ENCODE peak calls at places on chromosomes 16 and 17, in five cellular contexts. One of them, this sample, is unnamed.

GRCh38 chr16:89417352-89417751 is 73.0 kb downstream of the ANKRD11 start:
- DNase-seq in LNCaP clone FGC: no peak
- DNase-seq in neural crest cell: no peak
- DNase-seq in Daoy: no peak
- DNase-seq in non-pigmented ciliary epithelial cell: no peak
- DNase-seq in this sample: no peak

GRCh38 chr17:43860077-43860725 is 13.2 kb downstream of the CD300LG start:
- DNase-seq in neural crest cell: no peak
- DNase-seq in Daoy: no peak
- DNase-seq in non-pigmented ciliary epithelial cell: no peak
- DNase-seq in LNCaP clone FGC: no peak
- DNase-seq in this sample: no peak

GRCh38 chr16:86919531-86920305 is 341.4 kb downstream of the FOXL1 start:
- DNase-seq in Daoy: no peak
- DNase-seq in non-pigmented ciliary epithelial cell: no peak
- DNase-seq in neural crest cell: no peak
- DNase-seq in LNCaP clone FGC: no peak
- DNase-seq in this sample: no peak

GRCh38 chr16:50351116-50351515 is 17.7 kb downstream of the BRD7 start:
- DNase-seq in non-pigmented ciliary epithelial cell: no peak
- DNase-seq in neural crest cell: no peak
- DNase-seq in Daoy: no peak
- DNase-seq in LNCaP clone FGC: no peak
- DNase-seq in this sample: no peak

GRCh38 chr17:17106716-17107115 is 64.5 kb downstream of the MPRIP start:
- DNase-seq in neural crest cell: no peak
- DNase-seq in non-pigmented ciliary epithelial cell: no peak
- DNase-seq in Daoy: no peak
- DNase-seq in LNCaP clone FGC: no peak
- DNase-seq in this sample: no peak

GRCh38 chr17:8005951-8006730 is 3.7 kb downstream of the GUCY2D start:
- DNase-seq in neural crest cell: no peak
- DNase-seq in non-pigmented ciliary epithelial cell: no peak
- DNase-seq in LNCaP clone FGC: no peak
- DNase-seq in Daoy: no peak
- DNase-seq in this sample: no peak

GRCh38 chr16:86992587-86992986 is 324.6 kb downstream of the C16orf95 start:
- DNase-seq in LNCaP clone FGC: no peak
- DNase-seq in Daoy: no peak
- DNase-seq in neural crest cell: no peak
- DNase-seq in non-pigmented ciliary epithelial cell: no peak
- DNase-seq in this sample: no peak

GRCh38 chr17:1997146-1997586 is 28.0 kb downstream of the RTN4RL1 start:
- DNase-seq in Daoy: no peak
- DNase-seq in LNCaP clone FGC: peak
- DNase-seq in non-pigmented ciliary epithelial cell: no peak
- DNase-seq in neural crest cell: no peak
- DNase-seq in this sample: peak

GRCh38 chr16:52727878-52728277 is 180.9 kb upstream of the TOX3 start:
- DNase-seq in Daoy: no peak
- DNase-seq in LNCaP clone FGC: no peak
- DNase-seq in neural crest cell: no peak
- DNase-seq in non-pigmented ciliary epithelial cell: no peak
- DNase-seq in this sample: no peak

GRCh38 chr17:2396568-2397246 is 4.2 kb downstream of the MNT start:
- DNase-seq in non-pigmented ciliary epithelial cell: peak
- DNase-seq in LNCaP clone FGC: peak
- DNase-seq in neural crest cell: peak
- DNase-seq in Daoy: peak
- DNase-seq in this sample: peak

GRCh38 chr16:56424791-56425438 is 430 bp downstream of the AMFR start:
- DNase-seq in LNCaP clone FGC: no peak
- DNase-seq in neural crest cell: peak
- DNase-seq in non-pigmented ciliary epithelial cell: no peak
- DNase-seq in Daoy: no peak
- DNase-seq in this sample: no peak

GRCh38 chr16:31129568-31130335 is 5.8 kb downstream of the PRSS8 start:
- DNase-seq in Daoy: no peak
- DNase-seq in neural crest cell: no peak
- DNase-seq in LNCaP clone FGC: no peak
- DNase-seq in non-pigmented ciliary epithelial cell: no peak
- DNase-seq in this sample: no peak

GRCh38 chr16:48383877-48384304 is 1.3 kb downstream of the SIAH1 start:
- DNase-seq in neural crest cell: no peak
- DNase-seq in Daoy: no peak
- DNase-seq in non-pigmented ciliary epithelial cell: no peak
- DNase-seq in LNCaP clone FGC: peak
- DNase-seq in this sample: no peak

GRCh38 chr17:546456-546855 is 168.2 kb downstream of the VPS53 start:
- DNase-seq in neural crest cell: no peak
- DNase-seq in Daoy: no peak
- DNase-seq in LNCaP clone FGC: no peak
- DNase-seq in non-pigmented ciliary epithelial cell: no peak
- DNase-seq in this sample: no peak

GRCh38 chr16:12729448-12729847 is 74.2 kb downstream of the CPPED1 start:
- DNase-seq in non-pigmented ciliary epithelial cell: peak
- DNase-seq in neural crest cell: no peak
- DNase-seq in Daoy: peak
- DNase-seq in LNCaP clone FGC: no peak
- DNase-seq in this sample: no peak

GRCh38 chr17:17351901-17352781 is 49.0 kb downstream of the NT5M start:
- DNase-seq in LNCaP clone FGC: no peak
- DNase-seq in neural crest cell: no peak
- DNase-seq in non-pigmented ciliary epithelial cell: peak
- DNase-seq in Daoy: peak
- DNase-seq in this sample: no peak

GRCh38 chr17:7004398-7005253 is 7.8 kb upstream of the RNASEK start:
- DNase-seq in LNCaP clone FGC: peak
- DNase-seq in Daoy: peak
- DNase-seq in non-pigmented ciliary epithelial cell: no peak
- DNase-seq in neural crest cell: peak
- DNase-seq in this sample: peak

GRCh38 chr17:47009759-47010594 is 30.9 kb upstream of the RPRML start:
- DNase-seq in LNCaP clone FGC: no peak
- DNase-seq in neural crest cell: no peak
- DNase-seq in non-pigmented ciliary epithelial cell: no peak
- DNase-seq in Daoy: peak
- DNase-seq in this sample: no peak

GRCh38 chr16:83928341-83929055 is 24.5 kb upstream of the OSGIN1 start:
- DNase-seq in neural crest cell: no peak
- DNase-seq in Daoy: no peak
- DNase-seq in non-pigmented ciliary epithelial cell: no peak
- DNase-seq in LNCaP clone FGC: no peak
- DNase-seq in this sample: no peak

GRCh38 chr16:78060295-78060694 is 37.9 kb downstream of the CLEC3A start:
- DNase-seq in neural crest cell: no peak
- DNase-seq in LNCaP clone FGC: no peak
- DNase-seq in Daoy: no peak
- DNase-seq in non-pigmented ciliary epithelial cell: no peak
- DNase-seq in this sample: no peak

GRCh38 chr17:78132767-78133178 is 2.2 kb downstream of the TMC8 start:
- DNase-seq in Daoy: no peak
- DNase-seq in neural crest cell: no peak
- DNase-seq in non-pigmented ciliary epithelial cell: no peak
- DNase-seq in LNCaP clone FGC: no peak
- DNase-seq in this sample: no peak

GRCh38 chr17:45228985-45229517 is 7.4 kb downstream of the FMNL1 start:
- DNase-seq in neural crest cell: no peak
- DNase-seq in LNCaP clone FGC: no peak
- DNase-seq in non-pigmented ciliary epithelial cell: peak
- DNase-seq in Daoy: peak
- DNase-seq in this sample: no peak

GRCh38 chr17:47956818-47957590 is 679 bp downstream of the PRR15L start:
- DNase-seq in LNCaP clone FGC: no peak
- DNase-seq in non-pigmented ciliary epithelial cell: no peak
- DNase-seq in neural crest cell: no peak
- DNase-seq in Daoy: no peak
- DNase-seq in this sample: no peak

GRCh38 chr17:53516643-53517042 is 306.1 kb upstream of the KIF2B start:
- DNase-seq in LNCaP clone FGC: no peak
- DNase-seq in Daoy: no peak
- DNase-seq in neural crest cell: no peak
- DNase-seq in non-pigmented ciliary epithelial cell: no peak
- DNase-seq in this sample: peak

GRCh38 chr17:57370051-57370581 is 113.8 kb downstream of the MSI2 start:
- DNase-seq in LNCaP clone FGC: no peak
- DNase-seq in Daoy: peak
- DNase-seq in non-pigmented ciliary epithelial cell: peak
- DNase-seq in neural crest cell: no peak
- DNase-seq in this sample: no peak

GRCh38 chr16:72291121-72291520 is 119.2 kb upstream of the PMFBP1 start:
- DNase-seq in Daoy: peak
- DNase-seq in non-pigmented ciliary epithelial cell: no peak
- DNase-seq in neural crest cell: no peak
- DNase-seq in LNCaP clone FGC: no peak
- DNase-seq in this sample: no peak

GRCh38 chr17:48633266-48633816 is 7.2 kb upstream of the HOXB9 start:
- DNase-seq in non-pigmented ciliary epithelial cell: no peak
- DNase-seq in neural crest cell: no peak
- DNase-seq in Daoy: no peak
- DNase-seq in LNCaP clone FGC: no peak
- DNase-seq in this sample: no peak

GRCh38 chr17:79800325-79801155 is 3.7 kb upstream of the CBX8 start:
- DNase-seq in non-pigmented ciliary epithelial cell: no peak
- DNase-seq in LNCaP clone FGC: no peak
- DNase-seq in neural crest cell: no peak
- DNase-seq in Daoy: peak
- DNase-seq in this sample: peak

GRCh38 chr17:18247613-18248001 is 10.9 kb downstream of the FLII start:
- DNase-seq in LNCaP clone FGC: no peak
- DNase-seq in neural crest cell: no peak
- DNase-seq in non-pigmented ciliary epithelial cell: no peak
- DNase-seq in Daoy: no peak
- DNase-seq in this sample: no peak

GRCh38 chr17:48215583-48216139 is 108.1 kb downstream of the SNX11 start:
- DNase-seq in non-pigmented ciliary epithelial cell: peak
- DNase-seq in Daoy: peak
- DNase-seq in LNCaP clone FGC: no peak
- DNase-seq in neural crest cell: peak
- DNase-seq in this sample: peak

GRCh38 chr17:16961792-16962191 is 10.1 kb downstream of the TNFRSF13B start:
- DNase-seq in Daoy: no peak
- DNase-seq in non-pigmented ciliary epithelial cell: no peak
- DNase-seq in LNCaP clone FGC: no peak
- DNase-seq in neural crest cell: no peak
- DNase-seq in this sample: no peak

This sample was measured in HAP-1.